ENCODE peak calls at places on chromosomes 1 and 21, in eight cellular contexts. One of them, this sample, is unnamed.

GRCh38 chr1:61120998-61121397 is 38.6 kb downstream of the NFIA start:
- DNase-seq in fibroblast of lung: no peak
- DNase-seq in GM12865: no peak
- DNase-seq in fibroblast of the aortic adventitia: peak
- DNase-seq in epithelial cell of esophagus: peak
- DNase-seq in mammary epithelial cell: peak
- DNase-seq in pancreas: no peak
- DNase-seq in kidney: no peak
- DNase-seq in this sample: no peak

GRCh38 chr1:234612352-234613127 is 2.6 kb upstream of the IRF2BP2 start:
- DNase-seq in fibroblast of lung: peak
- DNase-seq in GM12865: peak
- DNase-seq in fibroblast of the aortic adventitia: peak
- DNase-seq in epithelial cell of esophagus: peak
- DNase-seq in mammary epithelial cell: peak
- DNase-seq in pancreas: peak
- DNase-seq in kidney: peak
- DNase-seq in this sample: peak

GRCh38 chr1:217004776-217005436 is 281.7 kb upstream of the ESRRG start:
- DNase-seq in fibroblast of lung: no peak
- DNase-seq in GM12865: no peak
- DNase-seq in fibroblast of the aortic adventitia: no peak
- DNase-seq in epithelial cell of esophagus: no peak
- DNase-seq in mammary epithelial cell: no peak
- DNase-seq in pancreas: no peak
- DNase-seq in kidney: no peak
- DNase-seq in this sample: no peak

GRCh38 chr1:105072850-105073249 is 1323.2 kb downstream of the AMY1C start:
- DNase-seq in fibroblast of lung: no peak
- DNase-seq in GM12865: peak
- DNase-seq in fibroblast of the aortic adventitia: no peak
- DNase-seq in epithelial cell of esophagus: no peak
- DNase-seq in mammary epithelial cell: no peak
- DNase-seq in pancreas: no peak
- DNase-seq in kidney: no peak
- DNase-seq in this sample: no peak

GRCh38 chr1:247680171-247680570 is 632 bp upstream of the OR13G1 start:
- DNase-seq in fibroblast of lung: no peak
- DNase-seq in GM12865: no peak
- DNase-seq in fibroblast of the aortic adventitia: no peak
- DNase-seq in epithelial cell of esophagus: no peak
- DNase-seq in mammary epithelial cell: no peak
- DNase-seq in pancreas: no peak
- DNase-seq in kidney: no peak
- DNase-seq in this sample: no peak

GRCh38 chr1:109822749-109823542 is 59.2 kb upstream of the EPS8L3 start:
- DNase-seq in fibroblast of lung: no peak
- DNase-seq in GM12865: peak
- DNase-seq in fibroblast of the aortic adventitia: no peak
- DNase-seq in epithelial cell of esophagus: no peak
- DNase-seq in mammary epithelial cell: no peak
- DNase-seq in pancreas: no peak
- DNase-seq in kidney: no peak
- DNase-seq in this sample: no peak

GRCh38 chr1:231500666-231501065 is 27.8 kb upstream of the TSNAX start:
- DNase-seq in fibroblast of lung: no peak
- DNase-seq in GM12865: no peak
- DNase-seq in fibroblast of the aortic adventitia: no peak
- DNase-seq in epithelial cell of esophagus: no peak
- DNase-seq in mammary epithelial cell: no peak
- DNase-seq in pancreas: no peak
- DNase-seq in kidney: no peak
- DNase-seq in this sample: no peak

GRCh38 chr1:8297245-8297644 is 20.7 kb upstream of the SLC45A1 start:
- DNase-seq in fibroblast of lung: no peak
- DNase-seq in GM12865: no peak
- DNase-seq in fibroblast of the aortic adventitia: no peak
- DNase-seq in epithelial cell of esophagus: no peak
- DNase-seq in mammary epithelial cell: no peak
- DNase-seq in pancreas: no peak
- DNase-seq in kidney: no peak
- DNase-seq in this sample: no peak

GRCh38 chr1:62312698-62313097 is 6.5 kb downstream of the KANK4 start:
- DNase-seq in fibroblast of lung: no peak
- DNase-seq in GM12865: no peak
- DNase-seq in fibroblast of the aortic adventitia: no peak
- DNase-seq in epithelial cell of esophagus: no peak
- DNase-seq in mammary epithelial cell: no peak
- DNase-seq in pancreas: no peak
- DNase-seq in kidney: no peak
- DNase-seq in this sample: no peak

GRCh38 chr1:244231193-244231571 is 180.1 kb downstream of the ZBTB18 start:
- DNase-seq in fibroblast of lung: peak
- DNase-seq in GM12865: no peak
- DNase-seq in fibroblast of the aortic adventitia: peak
- DNase-seq in epithelial cell of esophagus: peak
- DNase-seq in mammary epithelial cell: peak
- DNase-seq in pancreas: peak
- DNase-seq in kidney: no peak
- DNase-seq in this sample: no peak

GRCh38 chr1:196467230-196467629 is 141.0 kb downstream of the KCNT2 start:
- DNase-seq in fibroblast of lung: peak
- DNase-seq in GM12865: no peak
- DNase-seq in fibroblast of the aortic adventitia: no peak
- DNase-seq in epithelial cell of esophagus: no peak
- DNase-seq in mammary epithelial cell: no peak
- DNase-seq in pancreas: no peak
- DNase-seq in kidney: no peak
- DNase-seq in this sample: no peak

GRCh38 chr1:38735651-38736161 is 123.9 kb downstream of the RRAGC start:
- DNase-seq in fibroblast of lung: peak
- DNase-seq in GM12865: no peak
- DNase-seq in fibroblast of the aortic adventitia: peak
- DNase-seq in epithelial cell of esophagus: peak
- DNase-seq in mammary epithelial cell: peak
- DNase-seq in pancreas: no peak
- DNase-seq in kidney: no peak
- DNase-seq in this sample: no peak

GRCh38 chr1:226002667-226003501 is 3.7 kb upstream of the SDE2 start:
- DNase-seq in fibroblast of lung: peak
- DNase-seq in GM12865: peak
- DNase-seq in fibroblast of the aortic adventitia: peak
- DNase-seq in epithelial cell of esophagus: peak
- DNase-seq in mammary epithelial cell: peak
- DNase-seq in pancreas: peak
- DNase-seq in kidney: peak
- DNase-seq in this sample: no peak

GRCh38 chr21:39696196-39696595 is 48.8 kb upstream of the IGSF5 start:
- DNase-seq in fibroblast of lung: no peak
- DNase-seq in GM12865: no peak
- DNase-seq in fibroblast of the aortic adventitia: no peak
- DNase-seq in epithelial cell of esophagus: no peak
- DNase-seq in mammary epithelial cell: no peak
- DNase-seq in pancreas: no peak
- DNase-seq in kidney: no peak
- DNase-seq in this sample: no peak

DNA sequence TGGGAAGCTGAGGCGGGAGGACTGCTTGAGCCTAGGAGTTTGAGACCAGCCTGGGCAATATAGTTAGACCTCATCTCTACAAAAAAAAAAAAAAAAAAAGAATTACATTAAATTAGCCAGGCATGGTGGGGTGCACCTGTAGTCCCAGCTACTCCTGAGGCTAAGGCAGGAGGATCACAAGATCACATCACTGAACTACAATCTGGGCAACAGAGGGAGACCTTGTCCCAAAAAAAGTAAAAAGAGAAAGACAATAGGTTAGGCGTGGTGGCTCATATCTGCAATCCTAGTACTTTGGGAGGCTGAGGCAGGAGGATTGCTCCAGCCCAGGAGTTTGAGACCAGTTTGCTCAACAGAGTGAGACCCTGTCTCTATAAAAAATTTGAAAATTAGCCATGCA is 130.3 kb downstream of the TIAM1 start:
- DNase-seq in fibroblast of lung: no peak
- DNase-seq in GM12865: no peak
- DNase-seq in fibroblast of the aortic adventitia: peak
- DNase-seq in epithelial cell of esophagus: no peak
- DNase-seq in mammary epithelial cell: no peak
- DNase-seq in pancreas: no peak
- DNase-seq in kidney: no peak
- DNase-seq in this sample: no peak
- TF ChIP-seq CTCF in fibroblast of lung: no peak
- TF ChIP-seq CTCF in GM12865: no peak
- TF ChIP-seq CTCF in fibroblast of the aortic adventitia: no peak
- TF ChIP-seq CTCF in epithelial cell of esophagus: peak
- TF ChIP-seq CTCF in mammary epithelial cell: no peak
- TF ChIP-seq CTCF in pancreas: no peak
- TF ChIP-seq CTCF in kidney: no peak
- TF ChIP-seq CTCF in this sample: no peak

DNA sequence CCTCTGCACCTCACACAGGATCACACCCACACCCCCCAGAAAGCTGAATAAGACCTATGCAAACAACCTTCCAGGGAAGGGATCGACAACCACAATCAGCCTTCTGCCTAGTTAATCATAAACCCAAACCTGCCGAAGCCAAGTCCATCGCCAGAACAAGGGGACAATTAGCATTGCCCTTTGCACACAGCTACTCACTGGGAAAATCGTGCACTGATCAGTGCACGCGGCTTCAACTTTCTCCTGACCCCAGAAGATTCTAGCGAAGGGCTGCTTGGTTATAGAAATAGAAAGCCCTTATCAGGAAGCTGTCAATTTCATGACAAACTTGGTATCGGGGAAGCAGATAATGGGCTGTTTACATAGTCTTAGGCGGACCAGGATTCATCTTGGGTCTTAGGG is 29.5 kb downstream of the RUNX1 start:
- DNase-seq in fibroblast of lung: no peak
- DNase-seq in GM12865: no peak
- DNase-seq in fibroblast of the aortic adventitia: no peak
- DNase-seq in epithelial cell of esophagus: no peak
- DNase-seq in mammary epithelial cell: no peak
- DNase-seq in pancreas: peak
- DNase-seq in kidney: no peak
- DNase-seq in this sample: no peak
- TF ChIP-seq CTCF in fibroblast of lung: no peak
- TF ChIP-seq CTCF in GM12865: no peak
- TF ChIP-seq CTCF in fibroblast of the aortic adventitia: no peak
- TF ChIP-seq CTCF in epithelial cell of esophagus: no peak
- TF ChIP-seq CTCF in mammary epithelial cell: no peak
- TF ChIP-seq CTCF in pancreas: no peak
- TF ChIP-seq CTCF in kidney: no peak
- TF ChIP-seq CTCF in this sample: no peak

GRCh38 chr1:42399315-42400100 is 18.9 kb downstream of the RIMKLA start:
- DNase-seq in fibroblast of lung: no peak
- DNase-seq in GM12865: no peak
- DNase-seq in fibroblast of the aortic adventitia: no peak
- DNase-seq in epithelial cell of esophagus: no peak
- DNase-seq in mammary epithelial cell: no peak
- DNase-seq in pancreas: no peak
- DNase-seq in kidney: no peak
- DNase-seq in this sample: no peak

DNA sequence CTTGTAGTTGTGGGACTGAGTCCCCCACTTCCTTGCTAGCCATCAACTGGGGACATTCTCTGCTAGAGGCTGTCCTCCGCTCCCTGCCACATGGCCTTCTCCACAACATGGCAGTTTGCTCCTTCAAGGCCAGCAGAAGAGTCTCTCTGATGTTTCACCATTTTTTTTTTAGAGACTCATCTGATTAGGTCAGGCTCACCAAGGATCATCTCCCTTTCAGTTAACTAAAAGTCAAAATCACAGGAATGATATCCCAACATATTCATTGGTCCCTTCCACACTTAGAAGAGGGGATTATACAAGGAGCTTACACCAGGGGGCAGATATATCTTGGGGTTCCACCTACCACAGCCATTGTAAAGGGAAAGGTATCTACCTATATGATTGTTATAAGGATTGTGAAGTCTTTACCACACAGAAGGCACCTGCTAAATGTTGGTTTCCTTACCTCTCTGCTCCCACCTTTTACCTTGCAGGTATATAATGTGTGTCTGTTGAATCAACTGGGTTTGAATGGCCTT is 23.3 kb downstream of the RIMKLA start:
- DNase-seq in fibroblast of lung: no peak
- DNase-seq in GM12865: no peak
- DNase-seq in fibroblast of the aortic adventitia: no peak
- DNase-seq in epithelial cell of esophagus: no peak
- DNase-seq in mammary epithelial cell: no peak
- DNase-seq in pancreas: no peak
- DNase-seq in kidney: no peak
- DNase-seq in this sample: no peak
- TF ChIP-seq CTCF in fibroblast of lung: peak
- TF ChIP-seq CTCF in GM12865: no peak
- TF ChIP-seq CTCF in fibroblast of the aortic adventitia: no peak
- TF ChIP-seq CTCF in epithelial cell of esophagus: no peak
- TF ChIP-seq CTCF in mammary epithelial cell: peak
- TF ChIP-seq CTCF in pancreas: no peak
- TF ChIP-seq CTCF in kidney: no peak
- TF ChIP-seq CTCF in this sample: no peak

GRCh38 chr1:19981507-19982312 is 2.3 kb upstream of the PLA2G2A start:
- DNase-seq in fibroblast of lung: no peak
- DNase-seq in GM12865: no peak
- DNase-seq in fibroblast of the aortic adventitia: no peak
- DNase-seq in epithelial cell of esophagus: no peak
- DNase-seq in mammary epithelial cell: no peak
- DNase-seq in pancreas: no peak
- DNase-seq in kidney: no peak
- DNase-seq in this sample: no peak

GRCh38 chr1:19979494-19979977 is at the start of gene PLA2G2A:
- DNase-seq in fibroblast of lung: no peak
- DNase-seq in GM12865: no peak
- DNase-seq in fibroblast of the aortic adventitia: peak
- DNase-seq in epithelial cell of esophagus: no peak
- DNase-seq in mammary epithelial cell: no peak
- DNase-seq in pancreas: no peak
- DNase-seq in kidney: no peak
- DNase-seq in this sample: no peak

GRCh38 chr1:19978143-19978542 is 1.3 kb downstream of the PLA2G2A start:
- DNase-seq in fibroblast of lung: no peak
- DNase-seq in GM12865: no peak
- DNase-seq in fibroblast of the aortic adventitia: no peak
- DNase-seq in epithelial cell of esophagus: no peak
- DNase-seq in mammary epithelial cell: no peak
- DNase-seq in pancreas: no peak
- DNase-seq in kidney: no peak
- DNase-seq in this sample: no peak

GRCh38 chr1:19981170-19981506 is 1.7 kb upstream of the PLA2G2A start:
- DNase-seq in fibroblast of lung: no peak
- DNase-seq in GM12865: no peak
- DNase-seq in fibroblast of the aortic adventitia: no peak
- DNase-seq in epithelial cell of esophagus: no peak
- DNase-seq in mammary epithelial cell: no peak
- DNase-seq in pancreas: no peak
- DNase-seq in kidney: no peak
- DNase-seq in this sample: no peak

DNA sequence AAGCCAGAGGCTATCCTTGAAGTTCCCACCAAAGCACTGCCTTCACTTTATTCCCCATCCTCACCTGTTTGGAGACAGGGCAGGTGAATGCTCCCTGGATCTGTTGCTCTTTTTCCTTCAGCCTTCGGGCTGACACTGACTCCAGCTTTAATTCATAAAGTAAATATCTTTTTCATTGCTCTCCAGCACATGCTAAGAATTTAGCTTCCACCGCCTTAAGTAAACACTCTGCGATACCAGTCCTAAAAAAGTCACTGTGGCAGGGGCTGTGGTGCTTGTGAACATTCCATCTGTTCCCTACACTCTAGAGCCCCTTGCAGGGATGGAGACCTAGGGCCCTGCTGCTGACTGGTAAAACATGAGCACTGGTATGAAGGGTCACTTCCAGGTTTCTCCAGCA is 880 bp upstream of the PLA2G2A start:
- DNase-seq in fibroblast of lung: no peak
- DNase-seq in GM12865: no peak
- DNase-seq in fibroblast of the aortic adventitia: no peak
- DNase-seq in epithelial cell of esophagus: no peak
- DNase-seq in mammary epithelial cell: no peak
- DNase-seq in pancreas: no peak
- DNase-seq in kidney: no peak
- DNase-seq in this sample: no peak
- TF ChIP-seq CTCF in fibroblast of lung: no peak
- TF ChIP-seq CTCF in GM12865: no peak
- TF ChIP-seq CTCF in fibroblast of the aortic adventitia: no peak
- TF ChIP-seq CTCF in epithelial cell of esophagus: no peak
- TF ChIP-seq CTCF in mammary epithelial cell: no peak
- TF ChIP-seq CTCF in pancreas: no peak
- TF ChIP-seq CTCF in kidney: no peak
- TF ChIP-seq CTCF in this sample: no peak